ENCODE peak calls at places on chromosome 5, in four cellular contexts. A is upper lobe of right lung, P is body of pancreas, W is astrocyte. T is an unnamed sample. For H3K4me1, the result is how much of the 10 kb centered on the place peaks cover.

GRCh38 chr5:124652514-124652819 is 94.0 kb downstream of the ZNF608 start:
- DNase-seq in A (no peak), P (no peak), W (no peak), T (no peak)

GRCh38 chr5:52007230-52007858 is 624.1 kb downstream of the ISL1 start:
- DNase-seq in A (no peak), P (no peak), W (peak), T (peak)

GRCh38 chr5:75601996-75602395 is 9.3 kb upstream of the ANKDD1B start:
- DNase-seq in A (no peak), P (no peak), W (peak), T (no peak)

GRCh38 chr5:3099954-3100353 is 348.5 kb upstream of the IRX2 start:
- DNase-seq in A (no peak), P (no peak), W (no peak), T (no peak)

GRCh38 chr5:54534306-54534705 is 16.7 kb downstream of the SNX18 start:
- DNase-seq in A (no peak), P (no peak), W (no peak), T (no peak)

GRCh38 chr5:54610197-54610898 is 92.8 kb downstream of the SNX18 start:
- DNase-seq in A (no peak), P (no peak), W (peak), T (peak)

GRCh38 chr5:146447734-146448380 is 724 bp downstream of the TCERG1 start:
- DNase-seq in A (no peak), P (no peak), W (peak), T (peak)

GRCh38 chr5:166532821-166533220 is 1758.6 kb upstream of the WWC1 start:
- DNase-seq in A (no peak), P (no peak), W (no peak), T (no peak)

GRCh38 chr5:179300834-179301233 is 44.4 kb downstream of the ADAMTS2 start:
- DNase-seq in A (peak), P (peak), W (no peak), T (no peak)

GRCh38 chr5:56314536-56314935 is 81.4 kb upstream of the ANKRD55 start:
- DNase-seq in A (no peak), P (peak), W (no peak), T (peak)

GRCh38 chr5:122547669-122548068 is 227.2 kb upstream of the SNX2 start:
- DNase-seq in A (no peak), P (no peak), W (no peak), T (no peak)

GRCh38 chr5:94094793-94095441 is 353.5 kb upstream of the POU5F2 start:
- DNase-seq in A (no peak), P (no peak), W (no peak), T (no peak)

GRCh38 chr5:61995486-61995885 is 310.5 kb upstream of the KIF2A start:
- DNase-seq in A (no peak), P (no peak), W (no peak), T (no peak)

GRCh38 chr5:140327589-140327988 is 18.8 kb downstream of the HBEGF start:
- DNase-seq in A (no peak), P (no peak), W (no peak), T (peak)

GRCh38 chr5:110027527-110028322 is 338.0 kb downstream of the MAN2A1 start:
- DNase-seq in A (no peak), P (no peak), W (peak), T (no peak)

GRCh38 chr5:104186100-104186499 is 623.5 kb upstream of the NUDT12 start:
- DNase-seq in A (peak), P (peak), W (peak), T (peak)

GRCh38 chr5:66246621-66247020 is 102.5 kb downstream of the SREK1 start:
- DNase-seq in A (no peak), P (no peak), W (peak), T (peak)

GRCh38 chr5:167524941-167525485 is 766.4 kb upstream of the WWC1 start:
- DNase-seq in A (no peak), P (no peak), W (no peak), T (no peak)

GRCh38 chr5:106312360-106312759 is 1358.4 kb downstream of the EFNA5 start:
- DNase-seq in A (no peak), P (no peak), W (peak), T (no peak)

GRCh38 chr5:55096186-55096585 is 6.3 kb upstream of the GZMA start:
- DNase-seq in A (no peak), P (no peak), W (no peak), T (no peak)

GRCh38 chr5:6812800-6813731 is 99.8 kb downstream of the TENT4A start:
- DNase-seq in A (no peak), P (peak), W (peak), T (peak)

GRCh38 chr5:173643964-173644363 is 27.5 kb upstream of the BOD1 start:
- DNase-seq in A (no peak), P (peak), W (peak), T (peak)

GRCh38 chr5:130871346-130872086 is 293.5 kb downstream of the HINT1 start:
- DNase-seq in A (no peak), P (peak), W (peak), T (peak)

GRCh38 chr5:125874717-125875116 is 548.5 kb upstream of the GRAMD2B start:
- DNase-seq in A (no peak), P (no peak), W (no peak), T (peak)

GRCh38 chr5:93585054-93585751 is 2.2 kb downstream of the NR2F1 start:
- DNase-seq in A (no peak), P (peak), W (no peak), T (peak)

GRCh38 chr5:20041326-20041977 is 53.5 kb upstream of the CDH18 start:
- DNase-seq in A (no peak), P (no peak), W (peak), T (peak)

GRCh38 chr5:133332732-133333024 is 279.7 kb downstream of the FSTL4 start:
- DNase-seq in A (no peak), P (no peak), W (no peak), T (no peak)

GRCh38 chr5:136032564-136032963 is 3.8 kb downstream of the TGFBI start:
- DNase-seq in A (peak), P (no peak), W (peak), T (no peak)

GRCh38 chr5:135339189-135339588 is 59.8 kb downstream of the MACROH2A1 start:
- DNase-seq in A (no peak), P (no peak), W (no peak), T (no peak)

GRCh38 chr5:131644822-131645221 is 9.8 kb upstream of the RAPGEF6 start:
- DNase-seq in A (no peak), P (no peak), W (no peak), T (no peak)

GRCh38 chr5:147336871-147337270 is 102.0 kb downstream of the STK32A start:
- DNase-seq in A (no peak), P (no peak), W (no peak), T (no peak)

GRCh38 chr5:96926275-96926674 is 9.6 kb upstream of the LNPEP start:
- DNase-seq in A (no peak), P (no peak), W (no peak), T (no peak)
- TF ChIP-seq CTCF in A (no peak), P (no peak), W (no peak), T (no peak)

DNA sequence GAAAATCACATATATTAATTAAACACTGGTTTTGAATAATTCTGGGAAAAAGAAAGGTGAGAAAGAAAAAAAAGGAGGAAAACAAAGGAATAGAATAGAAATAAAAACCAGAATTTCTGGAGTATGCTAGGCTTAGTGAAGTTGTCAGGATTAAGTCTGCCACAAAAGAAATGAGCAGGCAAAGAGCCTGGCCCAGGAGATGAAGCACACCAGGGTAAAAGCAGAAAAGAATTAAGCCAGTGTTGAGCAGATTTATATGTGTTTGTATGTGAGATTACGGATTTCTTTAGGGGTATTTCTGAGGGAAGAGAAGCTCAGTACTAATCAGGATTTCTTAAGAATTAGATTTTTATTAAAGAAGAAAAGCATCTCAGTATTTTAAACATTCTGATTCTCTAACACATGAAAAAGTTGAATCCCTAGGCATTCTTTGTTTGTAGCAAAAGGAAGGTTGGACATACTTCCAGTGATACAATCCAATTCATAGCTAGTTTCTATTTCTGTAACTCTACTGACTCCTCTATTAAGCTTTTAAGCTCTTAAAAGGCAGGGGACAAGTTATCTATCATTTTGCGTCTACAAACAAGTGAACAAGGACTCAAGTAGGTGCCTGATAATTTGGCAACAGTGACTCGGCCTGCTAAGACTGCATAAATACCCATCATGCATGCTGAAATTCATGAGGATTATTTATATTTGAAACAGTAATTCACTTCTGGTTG is 74.4 kb downstream of the MRPS27 start:
- DNase-seq in A (no peak), P (no peak), W (no peak), T (no peak)
- H3K4me1 ChIP-seq in A (under half), P (under half), W (half or more), T (under half)

DNA sequence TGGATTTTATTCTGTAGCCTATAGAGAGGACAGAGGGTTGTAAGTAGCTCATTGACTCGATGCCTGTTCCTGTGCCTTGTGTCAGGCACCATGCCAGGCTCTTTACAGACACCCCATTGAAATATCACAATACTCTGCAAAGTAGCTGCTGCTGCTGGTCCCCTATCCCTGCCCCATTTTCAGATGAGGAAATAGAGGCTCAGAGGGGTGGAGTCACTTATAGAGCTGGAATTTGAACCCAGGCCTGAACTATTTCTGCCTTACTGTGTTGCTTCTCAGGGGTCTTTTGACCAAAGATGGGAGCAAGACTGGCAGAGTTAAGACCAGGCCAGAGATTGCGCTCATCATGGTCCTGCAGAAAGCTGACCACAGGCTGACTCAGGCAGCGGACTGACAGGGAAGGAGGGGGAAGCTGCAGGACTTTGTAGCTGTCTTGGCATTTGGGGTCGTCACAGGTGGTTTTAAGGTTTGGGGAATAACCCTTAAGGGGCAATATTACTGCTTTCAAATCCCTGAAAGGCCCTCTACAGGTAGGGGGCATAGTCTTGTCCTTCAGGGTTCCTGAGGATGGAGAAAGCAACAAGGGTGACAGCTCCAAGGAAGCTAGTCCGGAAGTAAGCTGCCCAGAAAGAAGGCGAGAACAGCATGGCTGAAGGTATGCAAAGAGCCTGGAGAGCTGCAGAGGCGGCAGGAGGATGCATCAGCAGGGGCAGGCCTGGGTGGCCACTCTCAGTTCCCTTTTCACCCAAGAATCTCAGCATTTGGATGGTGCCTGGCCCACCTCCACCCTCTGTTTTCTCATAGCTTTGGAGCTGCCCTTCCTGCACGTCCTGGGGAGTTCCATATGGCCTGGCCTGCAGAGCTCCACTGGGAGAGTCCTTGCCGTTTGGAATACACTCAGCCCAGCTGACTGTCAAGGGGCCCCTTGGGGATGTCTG is 18.3 kb upstream of the NDST1 start:
- DNase-seq in A (no peak), P (peak), W (peak), T (no peak)
- TF ChIP-seq CTCF in A (no peak), P (no peak), W (no peak), T (no peak)

DNA sequence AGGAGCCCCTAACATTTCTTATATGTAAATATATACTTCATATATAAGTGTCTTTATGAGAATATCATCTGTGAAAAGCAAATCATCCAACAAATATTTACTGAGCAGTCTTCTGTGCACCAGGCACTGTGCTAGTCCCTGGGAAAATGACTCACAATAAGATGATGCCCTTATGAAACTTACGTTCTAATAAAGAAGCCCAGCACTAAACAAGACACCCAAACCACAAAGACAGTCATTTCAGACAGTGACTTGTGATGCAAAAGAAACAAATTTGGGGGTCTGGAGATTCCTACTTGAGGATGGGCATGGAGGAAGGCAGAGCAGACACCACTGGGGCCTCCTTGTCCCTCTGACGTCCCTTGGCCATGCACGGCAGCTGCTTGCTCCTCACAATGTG is 30.6 kb upstream of the PPP1R2B start:
- DNase-seq in A (no peak), P (no peak), W (no peak), T (no peak)
- H3K4me1 ChIP-seq in A (under half), P (under half), W (under half), T (under half)

GRCh38 chr5:119313876-119314605 is 41.8 kb upstream of the TNFAIP8 start:
- DNase-seq in A (no peak), P (no peak), W (no peak), T (no peak)

GRCh38 chr5:119318256-119318914 is 37.4 kb upstream of the TNFAIP8 start:
- DNase-seq in A (no peak), P (no peak), W (no peak), T (no peak)

GRCh38 chr5:119313207-119313606 is 42.6 kb upstream of the TNFAIP8 start:
- DNase-seq in A (no peak), P (no peak), W (no peak), T (no peak)

GRCh38 chr5:119316116-119316515 is 39.7 kb upstream of the TNFAIP8 start:
- DNase-seq in A (no peak), P (no peak), W (no peak), T (no peak)

DNA sequence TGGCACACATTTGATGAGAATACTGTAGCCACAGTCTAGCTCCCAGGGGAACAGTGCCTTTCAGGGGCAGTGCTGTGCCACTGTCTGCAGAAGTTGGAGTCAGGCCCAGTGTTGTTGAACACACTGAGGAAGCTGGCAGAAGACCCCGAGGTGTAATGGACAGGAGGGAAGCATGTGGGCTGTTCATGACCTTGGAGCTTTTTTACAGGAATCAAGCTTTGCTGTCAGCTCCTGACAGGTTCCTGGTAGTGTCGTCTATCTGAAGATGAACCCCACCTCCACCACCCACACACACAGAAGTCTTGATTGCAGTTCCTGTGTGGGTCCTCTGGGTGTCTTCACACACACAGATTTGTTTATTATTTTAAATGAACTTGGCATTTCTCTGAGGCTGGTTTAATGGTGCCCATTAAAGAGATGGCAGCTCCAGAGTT is 40.3 kb upstream of the TNFAIP8 start:
- DNase-seq in A (no peak), P (peak), W (no peak), T (no peak)
- TF ChIP-seq CTCF in A (peak), P (peak), W (peak), T (peak)

GRCh38 chr5:138539791-138540190 is 3.2 kb downstream of the ETF1 start:
- DNase-seq in A (no peak), P (no peak), W (no peak), T (no peak)
- H3K4me1 ChIP-seq in A (under half), P (half or more), W (under half), T (under half)

DNA sequence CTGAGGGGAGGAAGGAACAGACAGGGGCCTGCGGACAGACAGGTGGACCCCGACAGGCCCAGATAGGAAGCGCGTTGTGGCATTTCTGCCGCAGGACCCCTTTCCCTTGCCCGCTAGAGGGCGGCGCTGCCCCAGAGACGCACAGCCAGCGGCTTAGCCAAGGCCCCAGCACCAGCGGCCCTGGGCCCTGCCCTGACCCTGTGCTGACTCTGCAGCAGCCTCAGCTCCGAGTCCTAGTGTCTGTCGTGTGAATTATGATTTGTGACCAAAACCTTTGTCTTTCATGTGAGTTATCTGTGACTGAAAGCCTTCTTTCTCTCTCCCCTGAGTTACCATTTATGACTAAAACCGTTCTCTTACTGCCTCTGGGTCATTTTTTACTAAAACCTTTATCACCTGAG is 30.8 kb downstream of the TRIP13 start:
- DNase-seq in A (peak), P (peak), W (peak), T (peak)
- TF ChIP-seq CTCF in A (peak), P (peak), W (peak), T (peak)

GRCh38 chr5:172144291-172144815 is 43.7 kb downstream of the STK10 start:
- DNase-seq in A (no peak), P (no peak), W (no peak), T (peak)
- H3K4me1 ChIP-seq in A (under half), P (under half), W (under half), T (under half)

GRCh38 chr5:36090033-36090432 is 23.4 kb upstream of the UGT3A2 start:
- DNase-seq in A (no peak), P (no peak), W (no peak), T (peak)
- TF ChIP-seq CTCF in A (peak), P (peak), W (no peak), T (peak)

GRCh38 chr5:127003798-127004495 is 26.4 kb downstream of the MARCHF3 start:
- DNase-seq in A (no peak), P (peak), W (no peak), T (no peak)

GRCh38 chr5:127008300-127008975 is 21.9 kb downstream of the MARCHF3 start:
- DNase-seq in A (no peak), P (no peak), W (no peak), T (no peak)

GRCh38 chr5:127004721-127005120 is 25.6 kb downstream of the MARCHF3 start:
- DNase-seq in A (no peak), P (no peak), W (no peak), T (no peak)

GRCh38 chr5:127007522-127007921 is 22.8 kb downstream of the MARCHF3 start:
- DNase-seq in A (no peak), P (no peak), W (no peak), T (no peak)

GRCh38 chr5:127006711-127007110 is 23.6 kb downstream of the MARCHF3 start:
- DNase-seq in A (no peak), P (no peak), W (no peak), T (no peak)
- H3K4me1 ChIP-seq in A (under half), P (under half), W (under half), T (under half)

T was measured in cardiac muscle cell.